ENCODE peak calls at places on chromosome 18, in eight cellular contexts. T, K, D, Q, S, C, V and B are unnamed samples.

GRCh38 chr18:56727399-56727798 is 76.2 kb downstream of the WDR7 start:
- DNase-seq in K (no peak), C (no peak), V (no peak), D (no peak), T (no peak), Q (no peak), S (no peak), B (no peak)

GRCh38 chr18:22040527-22040926 is 128.9 kb upstream of the GATA6 start:
- DNase-seq in D (no peak), V (no peak), S (no peak), C (no peak), Q (no peak), K (no peak), T (no peak), B (no peak)

GRCh38 chr18:832085-832681 is 20.1 kb upstream of the YES1 start:
- DNase-seq in D (no peak), S (no peak), C (no peak), Q (no peak), K (peak), V (no peak), T (peak), B (peak)

GRCh38 chr18:22822841-22823508 is 110.2 kb upstream of the RBBP8 start:
- DNase-seq in C (no peak), V (no peak), K (no peak), Q (no peak), T (no peak), D (no peak), S (no peak), B (no peak)

GRCh38 chr18:62682396-62682795 is 32.9 kb upstream of the PHLPP1 start:
- DNase-seq in Q (no peak), T (no peak), D (no peak), V (no peak), K (no peak), S (no peak), C (no peak), B (peak)

GRCh38 chr18:63928331-63928730 is 20.6 kb downstream of the SERPINB10 start:
- DNase-seq in T (no peak), D (no peak), C (no peak), V (no peak), Q (no peak), K (no peak), S (no peak), B (no peak)

GRCh38 chr18:80143876-80144275 is 34.8 kb downstream of the ADNP2 start:
- DNase-seq in T (no peak), Q (no peak), S (no peak), C (no peak), K (no peak), V (no peak), D (peak), B (no peak)

GRCh38 chr18:79484661-79485621 is 89.2 kb downstream of the NFATC1 start:
- DNase-seq in K (peak), C (no peak), S (peak), D (peak), T (no peak), V (peak), Q (no peak), B (no peak)

GRCh38 chr18:6557052-6557451 is 142.3 kb upstream of the L3MBTL4 start:
- DNase-seq in S (no peak), T (no peak), D (no peak), Q (no peak), C (no peak), V (no peak), K (no peak), B (peak)

GRCh38 chr18:77133051-77133919 is 702 bp upstream of the MBP start:
- DNase-seq in S (no peak), K (peak), D (no peak), V (peak), C (no peak), Q (peak), T (no peak), B (peak)

GRCh38 chr18:39463986-39464385 is 1898.4 kb upstream of the CELF4 start:
- DNase-seq in T (no peak), V (no peak), Q (no peak), C (no peak), S (no peak), D (peak), K (no peak), B (no peak)

GRCh38 chr18:54712758-54713157 is 115.5 kb upstream of the RAB27B start:
- DNase-seq in K (no peak), Q (no peak), T (no peak), D (no peak), S (no peak), V (no peak), C (no peak), B (no peak)

GRCh38 chr18:63775166-63775730 is at the start of gene SERPINB7:
- DNase-seq in C (no peak), K (no peak), D (no peak), T (peak), Q (no peak), V (no peak), S (no peak), B (no peak)

GRCh38 chr18:3603460-3604259 is 153.7 kb downstream of the TGIF1 start:
- DNase-seq in C (no peak), K (peak), D (peak), V (peak), Q (no peak), S (no peak), T (peak), B (peak)

GRCh38 chr18:63284173-63284765 is 35.3 kb downstream of the BCL2 start:
- DNase-seq in C (no peak), Q (no peak), K (no peak), S (no peak), T (no peak), V (peak), D (no peak), B (no peak)

GRCh38 chr18:6370410-6370809 is 44.3 kb downstream of the L3MBTL4 start:
- DNase-seq in S (no peak), K (no peak), C (no peak), T (no peak), D (no peak), V (no peak), Q (no peak), B (no peak)

GRCh38 chr18:74012954-74013630 is 134.5 kb downstream of the FBXO15 start:
- DNase-seq in T (no peak), C (no peak), V (no peak), K (no peak), D (no peak), S (no peak), Q (no peak), B (peak)

GRCh38 chr18:11997466-11997865 is 16.2 kb downstream of the IMPA2 start:
- DNase-seq in V (peak), K (peak), Q (no peak), C (no peak), T (no peak), D (no peak), S (no peak), B (no peak)

GRCh38 chr18:644395-645004 is 13.0 kb upstream of the TYMS start:
- DNase-seq in T (no peak), C (no peak), D (no peak), K (no peak), V (no peak), S (no peak), Q (no peak), B (no peak)

GRCh38 chr18:26091047-26091630 is 726 bp upstream of the SS18 start:
- DNase-seq in C (no peak), Q (peak), D (no peak), K (no peak), T (peak), S (no peak), V (peak), B (peak)

GRCh38 chr18:36083729-36084128 is 16.4 kb upstream of the RPRD1A start:
- DNase-seq in V (no peak), K (no peak), Q (no peak), C (no peak), S (no peak), T (no peak), D (no peak), B (no peak)

GRCh38 chr18:45951021-45951714 is 16.0 kb downstream of the EPG5 start:
- DNase-seq in K (no peak), C (no peak), S (no peak), Q (no peak), V (no peak), T (peak), D (peak), B (no peak)

DNA sequence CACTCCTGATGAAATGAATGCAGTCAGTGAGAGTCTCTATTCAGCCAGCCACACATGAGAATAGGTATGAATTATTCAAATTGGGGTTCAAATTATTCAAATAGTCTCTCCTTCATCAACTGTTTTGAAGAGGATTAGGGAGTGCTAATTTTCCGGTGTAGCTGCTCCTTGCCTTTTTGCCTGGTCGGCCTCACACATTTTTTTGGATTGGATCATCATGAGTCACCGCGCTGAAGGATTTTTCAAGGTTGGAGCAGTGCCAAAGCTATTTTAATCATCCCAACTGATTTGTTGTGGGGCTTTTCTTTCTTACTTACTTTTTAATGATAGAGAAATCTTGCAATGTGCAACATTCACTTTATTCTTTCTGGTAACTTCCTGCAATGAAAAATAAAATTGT is 2.4 kb upstream of the DTNA start:
- DNase-seq in T (peak), C (no peak), Q (no peak), V (peak), K (no peak), S (no peak), D (peak), B (peak)
- TF ChIP-seq POLR2AphosphoS5 in T (no peak), C (no peak), Q (peak), V (peak), K (peak), S (no peak), D (no peak), B (no peak)

GRCh38 chr18:43068781-43069180 is 46.7 kb downstream of the RIT2 start:
- DNase-seq in T (no peak), D (no peak), V (no peak), Q (no peak), S (no peak), K (no peak), C (no peak), B (no peak)

GRCh38 chr18:43061816-43062215 is 53.7 kb downstream of the RIT2 start:
- DNase-seq in T (no peak), S (no peak), C (no peak), V (no peak), Q (no peak), K (no peak), D (no peak), B (no peak)

DNA sequence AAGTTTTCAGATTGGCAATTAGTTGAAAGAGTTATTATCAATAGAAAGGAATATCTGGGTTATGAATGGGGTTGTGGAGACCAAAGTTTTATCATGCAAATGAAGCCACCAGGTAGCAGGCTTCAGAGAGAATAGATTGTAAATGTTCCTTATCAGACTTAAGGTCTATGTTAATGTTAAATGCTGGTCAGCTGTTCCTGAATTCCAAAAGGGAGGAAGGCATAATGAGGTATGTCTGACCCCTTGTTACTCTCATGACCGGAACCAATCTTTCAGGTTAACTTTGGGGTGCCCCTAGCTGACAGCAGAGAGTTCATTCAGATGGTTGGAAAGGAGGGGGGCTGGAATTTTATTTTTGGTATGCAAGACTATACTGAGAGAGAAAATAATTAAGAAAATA is 47.9 kb downstream of the RIT2 start:
- DNase-seq in V (no peak), D (no peak), K (no peak), T (no peak), S (no peak), C (no peak), Q (no peak), B (peak)
- TF ChIP-seq POLR2AphosphoS5 in V (no peak), D (no peak), K (no peak), T (no peak), S (no peak), C (no peak), Q (no peak), B (no peak)

GRCh38 chr18:9946831-9947230 is 33.0 kb downstream of the VAPA start:
- DNase-seq in V (no peak), K (no peak), S (no peak), D (no peak), T (no peak), C (no peak), Q (no peak), B (no peak)

GRCh38 chr18:9947248-9947647 is 33.4 kb downstream of the VAPA start:
- DNase-seq in D (no peak), V (no peak), C (no peak), Q (no peak), S (no peak), T (no peak), K (no peak), B (no peak)

GRCh38 chr18:9943311-9943710 is 29.5 kb downstream of the VAPA start:
- DNase-seq in K (no peak), Q (no peak), V (no peak), S (no peak), T (no peak), C (no peak), D (no peak), B (no peak)

GRCh38 chr18:9941660-9942059 is 27.8 kb downstream of the VAPA start:
- DNase-seq in Q (no peak), K (no peak), C (no peak), S (no peak), V (no peak), T (no peak), D (no peak), B (no peak)

GRCh38 chr18:9944805-9945204 is 31.0 kb downstream of the VAPA start:
- DNase-seq in C (no peak), K (no peak), V (no peak), D (no peak), T (no peak), S (no peak), Q (no peak), B (no peak)
- TF ChIP-seq POLR2AphosphoS5 in C (no peak), K (peak), V (no peak), D (no peak), T (no peak), S (no peak), Q (no peak), B (no peak)

GRCh38 chr18:43780782-43781340 is 503.6 kb upstream of the SYT4 start:
- DNase-seq in V (no peak), S (no peak), D (no peak), C (no peak), K (no peak), Q (no peak), T (no peak), B (no peak)
- TF ChIP-seq POLR2AphosphoS5 in V (no peak), S (no peak), D (no peak), C (no peak), K (no peak), Q (no peak), T (no peak), B (no peak)

GRCh38 chr18:8324343-8325065 is 284.7 kb upstream of the RAB12 start:
- DNase-seq in Q (no peak), V (no peak), T (no peak), D (no peak), S (no peak), K (no peak), C (no peak), B (peak)

GRCh38 chr18:8326763-8327394 is 282.4 kb upstream of the RAB12 start:
- DNase-seq in V (no peak), C (no peak), Q (no peak), T (no peak), D (no peak), K (no peak), S (no peak), B (no peak)

GRCh38 chr18:8319798-8320477 is 289.3 kb upstream of the RAB12 start:
- DNase-seq in S (no peak), C (no peak), T (no peak), K (no peak), Q (no peak), V (no peak), D (no peak), B (no peak)

GRCh38 chr18:8322486-8322885 is 286.8 kb upstream of the RAB12 start:
- DNase-seq in S (no peak), V (no peak), D (no peak), C (no peak), Q (no peak), T (no peak), K (no peak), B (no peak)
- TF ChIP-seq POLR2AphosphoS5 in S (no peak), V (no peak), D (no peak), C (no peak), Q (no peak), T (no peak), K (no peak), B (no peak)

DNA sequence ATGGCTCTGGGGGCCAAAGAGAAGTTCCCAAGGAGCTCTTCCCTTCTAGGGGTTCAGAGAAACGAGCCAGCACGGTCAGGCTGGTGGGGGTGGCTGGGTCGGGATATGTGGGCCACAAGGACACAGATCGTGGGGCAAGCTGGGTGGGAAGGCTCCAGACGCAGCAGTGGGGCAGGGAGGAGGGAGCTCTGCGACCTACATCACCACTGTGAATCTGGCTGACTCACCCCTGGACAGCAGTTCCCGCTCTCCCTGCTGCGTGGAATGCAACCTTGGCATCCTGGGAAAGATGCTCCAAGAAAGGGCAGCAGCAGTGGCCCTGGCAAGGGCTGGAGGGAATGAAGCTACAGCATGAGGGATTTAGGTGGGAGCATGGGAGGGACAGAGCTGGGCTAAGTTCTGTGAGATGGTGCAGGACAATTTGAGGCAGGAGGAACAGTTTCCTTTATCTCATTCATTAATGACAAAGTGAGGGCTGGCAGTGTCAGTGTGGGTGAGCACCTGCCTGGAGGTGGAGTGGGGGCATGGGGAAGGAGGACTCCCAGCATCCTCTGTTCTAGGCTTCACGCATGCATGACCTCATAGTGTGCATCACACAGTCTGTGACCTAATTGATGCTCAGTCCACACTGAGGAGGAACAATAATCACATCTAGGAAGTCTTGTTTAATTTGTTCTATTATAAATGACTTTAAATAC is 25.0 kb downstream of the CELF4 start:
- DNase-seq in S (no peak), V (no peak), Q (no peak), D (no peak), K (peak), T (no peak), C (no peak), B (no peak)
- TF ChIP-seq POLR2AphosphoS5 in S (no peak), V (no peak), Q (no peak), D (no peak), K (no peak), T (no peak), C (no peak), B (no peak)

GRCh38 chr18:28514699-28515098 is 337.8 kb upstream of the CDH2 start:
- DNase-seq in K (no peak), D (no peak), Q (no peak), V (no peak), S (no peak), C (no peak), T (no peak), B (no peak)

GRCh38 chr18:28510210-28510609 is 333.3 kb upstream of the CDH2 start:
- DNase-seq in K (no peak), Q (no peak), T (no peak), D (no peak), S (no peak), V (no peak), C (no peak), B (no peak)

GRCh38 chr18:28512357-28512756 is 335.4 kb upstream of the CDH2 start:
- DNase-seq in V (no peak), D (no peak), Q (no peak), C (no peak), K (no peak), T (no peak), S (no peak), B (no peak)

GRCh38 chr18:28511421-28511821 is 334.5 kb upstream of the CDH2 start:
- DNase-seq in S (no peak), Q (no peak), T (no peak), V (no peak), D (no peak), C (no peak), K (no peak), B (no peak)
- TF ChIP-seq POLR2AphosphoS5 in S (no peak), Q (no peak), T (no peak), V (no peak), D (no peak), C (no peak), K (no peak), B (no peak)